ENCODE peak calls at places on chromosomes 13 and 19, in eight cellular contexts. R, F, X, Q, D, H, K and T are unnamed samples.

GRCh38 chr19:45473366-45474190 is 5.8 kb downstream of the FOSB start:
- DNase-seq in D (no peak), H (no peak), F (no peak), Q (no peak), R (no peak), K (no peak), X (no peak), T (no peak)

GRCh38 chr13:33645591-33646554 is 172.1 kb upstream of the RFC3 start:
- DNase-seq in K (no peak), D (no peak), R (no peak), Q (no peak), F (no peak), H (no peak), X (no peak), T (no peak)

GRCh38 chr13:33968520-33969507 is 150.9 kb downstream of the RFC3 start:
- DNase-seq in H (no peak), X (no peak), R (no peak), Q (no peak), D (no peak), F (no peak), K (no peak), T (no peak)

GRCh38 chr13:60051754-60052153 is 112.0 kb downstream of the DIAPH3 start:
- DNase-seq in D (no peak), H (no peak), K (no peak), R (no peak), X (no peak), Q (no peak), F (no peak), T (no peak)

GRCh38 chr19:18762125-18763023 is 28.7 kb downstream of the COMP start:
- DNase-seq in K (peak; percentile 79), H (no peak), D (peak; percentile 98), X (no peak), R (no peak), F (no peak), Q (peak; percentile 68), T (no peak)

GRCh38 chr13:41944635-41945401 is 16.1 kb downstream of the VWA8 start:
- DNase-seq in D (no peak), F (no peak), Q (no peak), R (no peak), X (no peak), K (no peak), H (no peak), T (no peak)

GRCh38 chr13:39406688-39407087 is 196.3 kb downstream of the LHFPL6 start:
- DNase-seq in F (no peak), H (no peak), R (no peak), X (no peak), D (peak; percentile 25), Q (no peak), K (peak; percentile 48), T (no peak)

GRCh38 chr19:34215666-34216038 is 38.7 kb upstream of the GARRE1 start:
- DNase-seq in D (no peak), F (no peak), H (no peak), Q (no peak), K (no peak), R (no peak), X (no peak), T (no peak)

GRCh38 chr13:106680796-106681482 is 113.0 kb upstream of the ARGLU1 start:
- DNase-seq in R (peak; percentile 57), X (no peak), H (no peak), Q (no peak), D (no peak), F (no peak), K (peak; percentile 62), T (no peak)

GRCh38 chr13:114017028-114017630 is 43.3 kb upstream of the C13orf46 start:
- DNase-seq in X (no peak), K (peak; percentile 74), Q (no peak), H (no peak), F (no peak), R (no peak), D (peak; percentile 20), T (no peak)

GRCh38 chr19:47284324-47284899 is 9.7 kb downstream of the INAFM1 start:
- DNase-seq in H (no peak), X (peak; percentile 41), D (peak; percentile 68), K (peak; percentile 39), F (peak; percentile 19), Q (peak; percentile 33), R (no peak), T (peak; percentile 44)

GRCh38 chr13:28459911-28460310 is 35.0 kb downstream of the FLT1 start:
- DNase-seq in D (no peak), X (no peak), Q (no peak), H (no peak), K (no peak), R (no peak), F (no peak), T (no peak)

GRCh38 chr19:49679832-49680472 is 2.9 kb downstream of the PRMT1 start:
- DNase-seq in R (no peak), H (no peak), D (no peak), K (no peak), F (no peak), X (no peak), Q (no peak), T (no peak)

GRCh38 chr13:110301083-110301482 is 5.9 kb downstream of the COL4A1 start:
- DNase-seq in K (no peak), H (no peak), R (no peak), X (no peak), Q (peak; percentile 25), F (no peak), D (no peak), T (no peak)

GRCh38 chr19:6564393-6564792 is 26.6 kb downstream of the CD70 start:
- DNase-seq in K (peak; percentile 47), F (no peak), H (no peak), D (peak; percentile 66), Q (no peak), R (no peak), X (no peak), T (no peak)

GRCh38 chr19:20607943-20608342 is 42.4 kb upstream of the ZNF737 start:
- DNase-seq in H (no peak), F (no peak), Q (no peak), R (no peak), X (no peak), K (no peak), D (no peak), T (no peak)

GRCh38 chr19:16376649-16377048 is 52.0 kb downstream of the KLF2 start:
- DNase-seq in X (peak; percentile 55), F (peak; percentile 48), K (peak; percentile 81), R (peak; percentile 7), Q (peak; percentile 13), H (no peak), D (peak; percentile 5), T (peak; percentile 50)

GRCh38 chr19:33675501-33676124 is 53.9 kb downstream of the CHST8 start:
- DNase-seq in K (no peak), Q (no peak), D (no peak), R (no peak), H (no peak), X (no peak), F (no peak), T (no peak)

GRCh38 chr13:104008571-104009435 is 942.6 kb upstream of the SLC10A2 start:
- DNase-seq in K (no peak), X (no peak), F (no peak), D (no peak), H (no peak), Q (no peak), R (no peak), T (no peak)

GRCh38 chr19:32658075-32658474 is 16.9 kb downstream of the ANKRD27 start:
- DNase-seq in D (no peak), Q (no peak), X (no peak), F (no peak), K (no peak), H (no peak), R (no peak), T (no peak)

GRCh38 chr19:45774765-45775164 is 5.7 kb upstream of the SIX5 start:
- DNase-seq in D (no peak), Q (no peak), X (no peak), K (peak; percentile 65), H (no peak), R (peak; percentile 71), F (no peak), T (no peak)

GRCh38 chr13:102972191-102972590 is 94.0 kb downstream of the SLC10A2 start:
- DNase-seq in D (no peak), Q (no peak), R (no peak), X (no peak), H (no peak), K (no peak), F (no peak), T (no peak)

GRCh38 chr19:7931221-7932061 is 5.5 kb upstream of the CTXN1 start:
- DNase-seq in X (no peak), H (no peak), R (no peak), F (no peak), Q (peak; percentile 46), K (no peak), D (no peak), T (no peak)

GRCh38 chr19:18496167-18496979 is 25.5 kb downstream of the ELL start:
- DNase-seq in H (no peak), D (peak; percentile 86), F (peak; percentile 70), X (peak; percentile 68), K (peak; percentile 72), Q (no peak), R (no peak), T (peak; percentile 60)

GRCh38 chr13:42702726-42703125 is 78.7 kb upstream of the FAM216B start:
- DNase-seq in X (no peak), D (no peak), H (no peak), K (no peak), F (no peak), Q (no peak), R (no peak), T (no peak)

GRCh38 chr19:28519950-28520861 is 692.7 kb downstream of the UQCRFS1 start:
- DNase-seq in R (no peak), D (no peak), F (no peak), Q (no peak), H (peak; percentile 13), X (no peak), K (no peak), T (no peak)

GRCh38 chr19:10061717-10062310 is 24.3 kb upstream of the SHFL start:
- DNase-seq in R (no peak), D (no peak), H (no peak), Q (no peak), X (no peak), F (no peak), K (peak; percentile 88), T (no peak)

GRCh38 chr13:72004975-72005374 is 138.0 kb upstream of the DACH1 start:
- DNase-seq in R (no peak), K (no peak), Q (no peak), X (no peak), D (no peak), H (peak; percentile 72), F (no peak), T (no peak)

GRCh38 chr13:44523176-44524017 is 52.7 kb downstream of the TSC22D1 start:
- DNase-seq in R (no peak), F (no peak), D (peak; percentile 78), X (no peak), K (peak; percentile 26), Q (no peak), H (peak; percentile 25), T (no peak)

GRCh38 chr13:49546559-49546958 is 38.8 kb downstream of the RCBTB1 start:
- DNase-seq in R (no peak), D (no peak), K (no peak), H (no peak), F (no peak), Q (peak; percentile 27), X (no peak), T (no peak)